ENCODE peak calls at places on chromosomes 7 and 10, in four cellular contexts. J, F, T and R are unnamed samples. For H3K36me3, the result is how much of the 10 kb centered on the place peaks cover.

GRCh38 chr10:22505923-22506685 is 160.8 kb downstream of the SPAG6 start:
- DNase-seq in J (no peak), F (no peak), T (peak), R (no peak)

GRCh38 chr7:149635561-149636329 is 137.6 kb downstream of the ZNF467 start:
- DNase-seq in J (no peak), F (no peak), T (no peak), R (peak)

GRCh38 chr10:32141018-32141807 is 85.0 kb upstream of the KIF5B start:
- DNase-seq in J (peak), F (no peak), T (peak), R (peak)

GRCh38 chr7:74223711-74224510 is 14.1 kb downstream of the LAT2 start:
- DNase-seq in J (no peak), F (no peak), T (no peak), R (no peak)

GRCh38 chr7:133365892-133366291 is 113.0 kb downstream of the EXOC4 start:
- DNase-seq in J (no peak), F (no peak), T (peak), R (peak)

GRCh38 chr10:3982746-3983442 is 197.9 kb upstream of the KLF6 start:
- DNase-seq in J (no peak), F (no peak), T (no peak), R (no peak)

GRCh38 chr7:101172854-101173751 is 7.0 kb downstream of the NAT16 start:
- DNase-seq in J (peak), F (peak), T (peak), R (peak)

GRCh38 chr10:119305860-119306513 is 98.6 kb downstream of the GRK5 start:
- DNase-seq in J (peak), F (no peak), T (peak), R (peak)

GRCh38 chr10:29183304-29183918 is 105.5 kb upstream of the LYZL1 start:
- DNase-seq in J (no peak), F (no peak), T (no peak), R (no peak)

GRCh38 chr7:36670585-36671431 is 53.5 kb downstream of the AOAH start:
- DNase-seq in J (peak), F (no peak), T (peak), R (peak)

GRCh38 chr10:86729677-86730076 is 26.7 kb upstream of the BMPR1A start:
- DNase-seq in J (no peak), F (no peak), T (no peak), R (peak)

GRCh38 chr10:89242840-89243586 is 8.6 kb downstream of the LIPA start:
- DNase-seq in J (no peak), F (no peak), T (no peak), R (no peak)

GRCh38 chr10:132245056-132245455 is 58.3 kb downstream of the DPYSL4 start:
- DNase-seq in J (no peak), F (no peak), T (no peak), R (no peak)

GRCh38 chr7:15503603-15504280 is 58.1 kb downstream of the AGMO start:
- DNase-seq in J (peak), F (no peak), T (peak), R (peak)

GRCh38 chr7:88230646-88231045 is 10.8 kb upstream of the SRI start:
- DNase-seq in J (no peak), F (no peak), T (no peak), R (no peak)

GRCh38 chr7:84477786-84478405 is 283.3 kb upstream of the SEMA3A start:
- DNase-seq in J (no peak), F (no peak), T (no peak), R (peak)

GRCh38 chr7:25732771-25733217 is 419.2 kb upstream of the NFE2L3 start:
- DNase-seq in J (no peak), F (no peak), T (no peak), R (no peak)

GRCh38 chr10:65548046-65548445 is 1377.8 kb upstream of the LRRTM3 start:
- DNase-seq in J (peak), F (no peak), T (no peak), R (no peak)

GRCh38 chr10:72855790-72856189 is 37.7 kb upstream of the OIT3 start:
- DNase-seq in J (no peak), F (no peak), T (no peak), R (no peak)

GRCh38 chr10:113097046-113097415 is 147.0 kb downstream of the TCF7L2 start:
- DNase-seq in J (no peak), F (no peak), T (no peak), R (no peak)

GRCh38 chr10:127044191-127044590 is 139.0 kb downstream of the DOCK1 start:
- DNase-seq in J (no peak), F (no peak), T (no peak), R (peak)

GRCh38 chr10:96261132-96261531 is 10.2 kb downstream of the BLNK start:
- DNase-seq in J (no peak), F (no peak), T (no peak), R (no peak)

GRCh38 chr7:81526971-81527370 is 242.9 kb downstream of the HGF start:
- DNase-seq in J (no peak), F (no peak), T (no peak), R (no peak)

GRCh38 chr10:80150172-80150571 is 17.6 kb downstream of the PLAC9 start:
- DNase-seq in J (no peak), F (no peak), T (no peak), R (no peak)
- H3K36me3 ChIP-seq in J (half or more), F (half or more), T (under half), R (under half)

DNA sequence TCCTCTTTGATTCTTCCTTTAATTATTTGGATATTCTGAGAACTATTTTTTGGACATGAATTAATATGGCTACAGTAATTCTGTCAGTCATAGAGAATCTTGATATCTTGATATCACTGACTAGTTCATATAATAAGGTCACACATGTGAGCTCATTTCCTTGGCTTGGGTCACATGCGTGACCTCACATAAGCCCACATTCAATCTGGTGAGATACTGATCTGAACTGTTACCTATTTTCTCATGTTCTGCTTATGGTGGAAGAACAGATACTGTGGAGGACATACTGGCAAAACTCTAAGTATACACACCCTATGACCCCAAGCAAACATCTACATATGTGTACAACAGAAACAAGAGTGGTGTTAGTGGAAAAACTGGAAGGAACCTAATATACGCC is 44.1 kb downstream of the CUL2 start:
- DNase-seq in J (no peak), F (no peak), T (no peak), R (no peak)
- H3K36me3 ChIP-seq in J (half or more), F (half or more), T (under half), R (under half)

DNA sequence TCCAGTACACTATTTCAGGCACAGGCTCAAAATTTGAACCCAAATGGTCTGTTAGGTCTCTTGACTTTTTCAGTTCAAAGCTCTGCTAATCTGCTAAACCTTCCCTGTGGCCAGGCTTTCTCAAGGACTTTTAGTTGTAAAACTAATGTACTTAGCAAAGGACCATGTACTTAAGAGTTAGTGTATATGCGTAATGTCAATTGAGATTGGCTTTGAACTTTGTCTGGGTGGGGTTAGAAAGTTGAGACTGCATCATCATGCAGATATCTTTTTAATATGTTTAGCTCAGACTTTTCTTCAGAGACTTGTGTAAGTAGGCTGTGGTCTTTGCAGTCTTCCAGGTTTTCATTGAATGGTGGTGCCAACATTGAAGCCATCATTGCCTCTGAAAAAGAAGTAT is 33.8 kb downstream of the CYP51A1 start:
- DNase-seq in J (no peak), F (no peak), T (no peak), R (no peak)
- H3K36me3 ChIP-seq in J (half or more), F (half or more), T (half or more), R (under half)

GRCh38 chr10:125013529-125013872 is 71.6 kb downstream of the ZRANB1 start:
- DNase-seq in J (no peak), F (peak), T (no peak), R (no peak)
- H3K36me3 ChIP-seq in J (under half), F (under half), T (under half), R (under half)

GRCh38 chr7:130022623-130023175 is 28.5 kb downstream of the ZC3HC1 start:
- DNase-seq in J (no peak), F (no peak), T (no peak), R (peak)

GRCh38 chr7:130022115-130022514 is 29.1 kb downstream of the ZC3HC1 start:
- DNase-seq in J (no peak), F (peak), T (no peak), R (no peak)

GRCh38 chr7:130020434-130020833 is 30.7 kb downstream of the ZC3HC1 start:
- DNase-seq in J (no peak), F (no peak), T (no peak), R (no peak)

GRCh38 chr7:130021105-130021834 is 29.9 kb downstream of the ZC3HC1 start:
- DNase-seq in J (no peak), F (peak), T (no peak), R (no peak)

DNA sequence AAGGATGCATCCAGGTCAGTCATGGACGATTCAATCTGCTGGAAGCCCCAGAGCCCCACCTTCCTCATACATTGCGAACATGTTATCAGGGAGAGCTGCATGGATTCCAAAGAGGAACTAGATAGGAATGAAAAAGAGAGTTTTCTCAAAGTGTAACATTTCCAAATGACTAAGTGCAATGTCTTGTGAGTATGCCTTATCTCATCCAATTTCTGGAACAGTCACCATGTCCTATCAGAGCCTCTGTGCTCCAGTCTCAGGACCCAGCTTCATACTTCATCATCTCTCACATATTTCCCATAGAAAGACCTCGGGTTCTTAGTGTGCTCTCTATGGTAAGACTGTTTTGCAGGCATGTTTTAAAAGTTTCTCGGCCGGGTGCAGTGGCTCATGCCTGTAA is 26.8 kb downstream of the ZC3HC1 start:
- DNase-seq in J (no peak), F (no peak), T (peak), R (no peak)
- H3K36me3 ChIP-seq in J (half or more), F (half or more), T (under half), R (under half)

DNA sequence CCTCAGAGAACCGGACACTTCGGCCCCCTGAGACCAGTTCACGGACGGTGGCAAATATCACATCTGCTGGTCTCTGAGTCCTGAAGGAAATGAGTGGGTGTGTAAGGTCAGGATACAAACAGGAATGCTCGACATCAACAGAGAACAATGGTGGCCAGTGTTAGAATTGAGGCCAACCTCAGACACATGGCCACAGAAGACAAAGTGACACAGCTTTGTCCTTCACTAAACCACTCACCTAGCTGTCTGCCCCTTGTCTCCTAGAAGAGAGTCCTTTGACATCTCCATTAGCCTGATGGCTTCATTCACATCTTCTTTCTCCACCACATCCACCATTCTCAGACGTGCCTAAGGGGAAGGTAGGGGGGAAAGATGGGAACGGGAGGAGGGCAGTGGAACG is 4.3 kb downstream of the COPS6 start:
- DNase-seq in J (no peak), F (no peak), T (no peak), R (no peak)
- H3K36me3 ChIP-seq in J (half or more), F (half or more), T (under half), R (half or more)

GRCh38 chr10:103584216-103585010 is 90.9 kb downstream of the NEURL1 start:
- DNase-seq in J (no peak), F (no peak), T (peak), R (no peak)
- H3K36me3 ChIP-seq in J (under half), F (under half), T (under half), R (under half)

GRCh38 chr10:62050627-62050924 is 149.1 kb downstream of the ARID5B start:
- DNase-seq in J (no peak), F (no peak), T (no peak), R (no peak)
- H3K36me3 ChIP-seq in J (under half), F (under half), T (under half), R (under half)